ENCODE peak calls at places on chromosome 13, in four cellular contexts. L is fibroblast of lung, P is BJ, W is pancreas. Y is an unnamed sample.

GRCh38 chr13:109567315-109567714 is 219.1 kb downstream of the IRS2 start:
- DNase-seq in P (no peak), W (no peak), L (no peak), Y (no peak)

GRCh38 chr13:46296920-46297319 is 85.2 kb downstream of the LRRC63 start:
- DNase-seq in L (peak; percentile 89), P (peak; percentile 71), W (no peak), Y (no peak)

GRCh38 chr13:26897706-26898550 is 137.3 kb upstream of the GPR12 start:
- DNase-seq in W (no peak), P (no peak), L (no peak), Y (no peak)

GRCh38 chr13:47112205-47112896 is 215.5 kb upstream of the HTR2A start:
- DNase-seq in W (no peak), L (peak; percentile 34), P (no peak), Y (no peak)

GRCh38 chr13:75612354-75612753 is 23.8 kb upstream of the LMO7 start:
- DNase-seq in W (no peak), P (no peak), L (no peak), Y (no peak)

GRCh38 chr13:22014469-22014868 is 343.6 kb downstream of the FGF9 start:
- DNase-seq in L (no peak), P (peak; percentile 38), W (no peak), Y (no peak)

GRCh38 chr13:99642841-99643240 is 141.6 kb downstream of the TM9SF2 start:
- DNase-seq in W (no peak), P (no peak), L (no peak), Y (no peak)

GRCh38 chr13:25468330-25469178 is 96.8 kb downstream of the ATP8A2 start:
- DNase-seq in P (no peak), W (no peak), L (peak; percentile 54), Y (no peak)

GRCh38 chr13:74129500-74130144 is 4.6 kb downstream of the KLF12 start:
- DNase-seq in L (peak; percentile 27), P (no peak), W (no peak), Y (no peak)

GRCh38 chr13:82356667-82357066 is 1525.6 kb downstream of the SLITRK1 start:
- DNase-seq in W (no peak), L (no peak), P (no peak), Y (no peak)

GRCh38 chr13:49086711-49087110 is 111.0 kb downstream of the FNDC3A start:
- DNase-seq in P (no peak), L (peak; percentile 65), W (no peak), Y (no peak)

GRCh38 chr13:32164622-32165268 is 133.2 kb downstream of the FRY start:
- DNase-seq in L (peak; percentile 68), P (no peak), W (no peak), Y (peak; percentile 53)

GRCh38 chr13:73943965-73944233 is 190.3 kb downstream of the KLF12 start:
- DNase-seq in L (no peak), W (no peak), P (no peak), Y (no peak)

GRCh38 chr13:26707122-26708006 is 53.2 kb downstream of the GPR12 start:
- DNase-seq in P (no peak), W (no peak), L (peak; percentile 34), Y (peak; percentile 47)

GRCh38 chr13:97258801-97259200 is 36.7 kb downstream of the MBNL2 start:
- DNase-seq in P (no peak), W (no peak), L (peak; percentile 78), Y (no peak)

GRCh38 chr13:43546260-43546659 is 240.5 kb downstream of the ENOX1 start:
- DNase-seq in P (no peak), W (no peak), L (no peak), Y (no peak)

GRCh38 chr13:66617786-66618185 is 612.4 kb downstream of the PCDH9 start:
- DNase-seq in W (no peak), L (no peak), P (no peak), Y (no peak)

GRCh38 chr13:30234763-30235162 is 72.6 kb downstream of the KATNAL1 start:
- DNase-seq in L (peak; percentile 43), P (no peak), W (no peak), Y (no peak)

GRCh38 chr13:47117268-47117667 is 220.4 kb upstream of the HTR2A start:
- DNase-seq in L (peak; percentile 83), W (no peak), P (peak; percentile 26), Y (no peak)

GRCh38 chr13:105159794-105160193 is 1375.7 kb downstream of the EFNB2 start:
- DNase-seq in P (no peak), W (no peak), L (no peak), Y (no peak)

GRCh38 chr13:94996445-94996844 is 284.1 kb upstream of the SOX21 start:
- DNase-seq in P (no peak), W (no peak), L (no peak), Y (no peak)

GRCh38 chr13:101146101-101146898 is 270.0 kb downstream of the NALCN start:
- DNase-seq in L (peak; percentile 45), P (no peak), W (no peak), Y (no peak)

GRCh38 chr13:101155920-101156319 is 260.4 kb downstream of the NALCN start:
- DNase-seq in L (no peak), P (no peak), W (no peak), Y (no peak)

GRCh38 chr13:101149735-101150380 is 266.4 kb downstream of the NALCN start:
- DNase-seq in L (peak; percentile 41), P (no peak), W (no peak), Y (no peak)

GRCh38 chr13:101152184-101152583 is 264.1 kb downstream of the NALCN start:
- DNase-seq in L (no peak), P (no peak), W (no peak), Y (no peak)

DNA sequence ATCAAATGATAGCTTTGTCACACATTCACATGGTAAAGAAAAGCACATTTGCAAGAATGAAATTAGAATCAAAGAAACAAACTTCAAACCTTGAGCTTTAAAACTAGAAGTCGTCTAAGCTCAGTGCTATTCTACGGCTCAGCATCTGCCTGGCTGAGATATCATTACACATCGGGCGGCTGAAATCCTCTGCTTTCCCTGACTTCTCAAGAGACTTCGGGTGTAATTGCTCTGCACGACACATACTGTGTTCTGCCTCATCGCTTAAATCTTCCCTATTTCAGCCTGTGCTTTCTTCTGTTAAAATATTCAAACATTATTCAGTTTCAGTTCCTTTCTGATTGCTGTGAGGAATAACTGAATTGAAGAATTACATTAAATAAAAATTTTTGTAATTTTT is 265.3 kb downstream of the NALCN start:
- DNase-seq in W (no peak), L (peak; percentile 34), P (no peak), Y (no peak)
- H3K4me3 ChIP-seq in W (no peak overlapping the region), L (no peak overlapping the region), P (no peak overlapping the region), Y (no peak overlapping the region)

GRCh38 chr13:40920826-40921225 is 98.3 kb downstream of the ELF1 start:
- DNase-seq in P (no peak), W (no peak), L (peak; percentile 55), Y (no peak)

GRCh38 chr13:40927929-40928328 is 91.2 kb downstream of the ELF1 start:
- DNase-seq in W (no peak), P (no peak), L (no peak), Y (no peak)

GRCh38 chr13:40922437-40923040 is 96.6 kb downstream of the ELF1 start:
- DNase-seq in W (peak; percentile 25), P (no peak), L (no peak), Y (peak; percentile 29)
- H3K4me3 ChIP-seq in W (no peak overlapping the region), P (no peak overlapping the region), L (no peak overlapping the region), Y (no peak overlapping the region)

GRCh38 chr13:106533940-106534843 is 1.3 kb downstream of the EFNB2 start:
- DNase-seq in P (no peak), W (peak; percentile 47), L (peak; percentile 79), Y (no peak)
- H3K4me3 ChIP-seq in P (peak overlapping the region; percentile 66), W (peak overlapping the region; percentile 69), L (peak overlapping the region; percentile 82), Y (peak overlapping the region; percentile 73)

GRCh38 chr13:113050856-113051431 is 54.6 kb upstream of the F7 start:
- DNase-seq in W (peak; percentile 16), P (no peak), L (no peak), Y (no peak)
- H3K4me3 ChIP-seq in W (no peak overlapping the region), P (no peak overlapping the region), L (no peak overlapping the region), Y (no peak overlapping the region)

DNA sequence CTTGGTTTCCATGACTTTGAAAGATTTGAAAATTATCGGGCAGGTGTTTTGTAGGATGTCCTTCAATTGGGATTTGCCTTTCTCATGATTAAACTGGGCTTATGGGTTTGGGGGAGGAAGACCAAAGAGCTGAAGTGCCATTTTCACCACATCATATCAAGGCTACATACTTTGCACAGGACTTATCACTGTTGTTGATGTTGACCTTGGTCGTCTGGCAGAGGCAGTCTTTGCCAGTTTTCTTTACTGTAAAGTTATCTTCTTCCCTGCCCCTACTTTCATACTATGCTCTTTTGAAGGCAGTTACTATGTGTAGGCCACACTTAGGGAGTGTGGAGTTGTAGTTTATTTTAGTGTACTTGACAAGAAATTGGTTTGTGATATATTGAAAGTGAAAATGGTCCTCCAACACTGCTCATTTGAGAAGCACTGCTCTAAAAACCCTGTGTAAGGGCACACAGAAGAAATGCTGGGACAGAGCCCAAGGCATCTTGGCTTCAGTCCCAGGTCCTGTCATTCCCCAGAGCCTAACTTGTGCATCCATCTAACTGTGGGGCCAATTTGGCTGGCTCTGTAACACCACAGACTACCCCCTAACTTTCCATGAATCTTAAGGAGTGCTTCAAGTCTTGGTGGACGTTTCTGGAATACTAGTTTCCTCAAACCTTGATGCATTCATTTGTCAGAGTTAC is 384.9 kb downstream of the KCNRG start:
- DNase-seq in P (no peak), L (peak; percentile 66), W (peak; percentile 30), Y (peak; percentile 73)
- H3K4me3 ChIP-seq in P (no peak overlapping the region), L (no peak overlapping the region), W (no peak overlapping the region), Y (no peak overlapping the region)

GRCh38 chr13:23583491-23583890 is 13.3 kb downstream of the TNFRSF19 start:
- DNase-seq in W (no peak), P (no peak), L (no peak), Y (no peak)

GRCh38 chr13:23586336-23586735 is 16.1 kb downstream of the TNFRSF19 start:
- DNase-seq in L (no peak), P (no peak), W (no peak), Y (no peak)

GRCh38 chr13:23584275-23584674 is 14.1 kb downstream of the TNFRSF19 start:
- DNase-seq in L (no peak), W (no peak), P (no peak), Y (no peak)

GRCh38 chr13:23588576-23589141 is 18.4 kb downstream of the TNFRSF19 start:
- DNase-seq in P (no peak), W (no peak), L (no peak), Y (no peak)
- H3K4me3 ChIP-seq in P (no peak overlapping the region), W (no peak overlapping the region), L (no peak overlapping the region), Y (no peak overlapping the region)

GRCh38 chr13:28859069-28859468 is 38.9 kb downstream of the MTUS2 start:
- DNase-seq in L (no peak), W (no peak), P (no peak), Y (no peak)
- H3K4me3 ChIP-seq in L (no peak overlapping the region), W (no peak overlapping the region), P (no peak overlapping the region), Y (no peak overlapping the region)

Y was measured in adrenal gland.